ENCODE peak calls at places on chromosomes 3 and 15, in seven cellular contexts. H is stomach; U is CD4-positive, alpha-beta T cell; V is OCI-LY7; X is RWPE1; T is hepatocyte; I is AG04450. R is an unnamed sample.

GRCh38 chr3:120111898-120112297 is 17.7 kb upstream of the GSK3B start:
- DNase-seq in H (no peak), V (no peak), U (no peak), X (peak), I (no peak), T (no peak), R (no peak)

GRCh38 chr3:113954091-113954685 is 6.4 kb downstream of the ZDHHC23 start:
- DNase-seq in X (no peak), H (no peak), U (no peak), V (no peak), I (no peak), T (no peak), R (no peak)

GRCh38 chr15:96330064-96330449 is 443 bp upstream of the NR2F2 start:
- DNase-seq in H (no peak), U (no peak), T (no peak), V (no peak), X (peak), I (no peak), R (peak)

GRCh38 chr3:169241928-169242751 is 421.4 kb downstream of the MECOM start:
- DNase-seq in T (peak), H (peak), V (no peak), U (no peak), X (peak), I (no peak), R (peak)

GRCh38 chr15:60840703-60841411 is 361.9 kb upstream of the ICE2 start:
- DNase-seq in X (no peak), V (no peak), U (peak), T (no peak), H (no peak), I (no peak), R (no peak)

GRCh38 chr3:14214764-14215163 is 36.1 kb downstream of the LSM3 start:
- DNase-seq in V (no peak), H (no peak), T (no peak), I (no peak), U (no peak), X (no peak), R (no peak)

GRCh38 chr15:34810455-34811146 is 15.3 kb upstream of the ACTC1 start:
- DNase-seq in U (no peak), T (peak), X (peak), I (peak), V (no peak), H (no peak), R (no peak)

GRCh38 chr3:141276398-141276797 is 44.8 kb downstream of the PXYLP1 start:
- DNase-seq in T (no peak), V (no peak), X (no peak), H (no peak), I (no peak), U (no peak), R (no peak)

GRCh38 chr3:14317057-14317553 is 85.3 kb upstream of the SLC6A6 start:
- DNase-seq in I (no peak), H (no peak), V (no peak), U (no peak), T (no peak), X (no peak), R (no peak)

DNA sequence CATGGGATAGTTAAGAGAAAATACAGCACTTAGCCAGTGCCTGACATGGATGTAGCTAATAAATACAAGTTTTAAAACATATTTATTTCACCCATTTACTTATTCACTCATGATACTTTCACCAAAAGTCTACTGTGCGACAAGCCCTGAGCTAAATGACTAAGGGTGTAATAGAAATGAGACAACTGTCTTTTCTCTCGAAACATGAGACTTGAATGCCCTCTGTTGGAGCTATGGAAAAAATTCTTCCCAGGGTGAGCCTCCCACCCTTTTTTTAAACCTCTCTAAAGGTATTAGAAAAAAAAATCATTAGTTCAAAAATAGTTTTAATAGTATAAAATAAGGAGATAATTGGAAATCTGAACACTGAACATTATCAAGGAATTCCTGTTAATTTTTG is 24.3 kb upstream of the RPL14 start:
- DNase-seq in H (no peak), T (no peak), U (no peak), X (no peak), V (no peak), I (no peak), R (no peak)
- TF ChIP-seq CTCF in H (no peak), T (peak), U (no peak), X (no peak), V (no peak), I (no peak), R (no peak)

GRCh38 chr3:172666873-172667694 is 43.8 kb downstream of the NCEH1 start:
- DNase-seq in U (peak), T (peak), H (peak), V (peak), X (peak), I (peak), R (peak)

GRCh38 chr3:172666181-172666872 is 44.5 kb downstream of the NCEH1 start:
- DNase-seq in U (no peak), I (no peak), T (no peak), X (no peak), H (no peak), V (peak), R (no peak)
- TF ChIP-seq CTCF in U (no peak), I (peak), T (no peak), X (no peak), H (no peak), V (no peak), R (no peak)

GRCh38 chr3:148205945-148206845 is 491.5 kb upstream of the AGTR1 start:
- DNase-seq in U (no peak), X (no peak), T (no peak), I (no peak), H (no peak), V (no peak), R (no peak)

GRCh38 chr3:148203263-148204010 is 494.3 kb upstream of the AGTR1 start:
- DNase-seq in T (no peak), V (no peak), H (no peak), X (no peak), U (no peak), I (no peak), R (no peak)

GRCh38 chr3:148202386-148202785 is 495.3 kb upstream of the AGTR1 start:
- DNase-seq in U (no peak), T (no peak), H (no peak), I (no peak), V (peak), X (no peak), R (no peak)
- TF ChIP-seq CTCF in U (no peak), T (no peak), H (no peak), I (no peak), V (peak), X (no peak), R (peak)

GRCh38 chr3:76726034-76726433 is 313.9 kb upstream of the ROBO2 start:
- DNase-seq in V (no peak), U (no peak), T (no peak), H (no peak), I (no peak), X (no peak), R (no peak)

GRCh38 chr3:76728411-76728810 is 311.5 kb upstream of the ROBO2 start:
- DNase-seq in X (no peak), I (no peak), H (no peak), V (no peak), U (no peak), T (no peak), R (no peak)

GRCh38 chr3:76723366-76723765 is 316.5 kb upstream of the ROBO2 start:
- DNase-seq in I (no peak), X (no peak), H (no peak), U (no peak), T (no peak), V (no peak), R (no peak)

GRCh38 chr3:76724706-76725105 is 315.2 kb upstream of the ROBO2 start:
- DNase-seq in I (no peak), T (peak), U (no peak), V (no peak), X (no peak), H (no peak), R (no peak)

DNA sequence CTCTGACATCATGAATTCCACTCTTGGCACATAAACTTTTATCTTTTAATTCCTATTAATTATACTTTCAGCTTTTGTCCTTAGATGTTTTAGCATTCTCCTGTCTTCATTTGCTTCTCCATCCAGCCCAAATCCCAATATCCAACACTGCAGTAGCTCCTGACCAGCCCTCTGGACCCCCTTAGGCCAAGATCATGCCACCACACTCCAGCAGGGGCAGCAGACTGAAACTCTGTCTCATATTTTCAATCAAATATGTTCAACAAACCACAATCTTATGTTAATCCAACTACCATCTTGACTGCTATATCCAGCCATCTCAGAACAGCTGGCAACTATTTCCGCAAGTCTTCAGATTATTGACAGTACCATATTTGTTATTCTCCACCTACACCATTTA is 315.8 kb upstream of the ROBO2 start:
- DNase-seq in U (no peak), I (no peak), X (no peak), T (no peak), V (no peak), H (no peak), R (no peak)
- TF ChIP-seq CTCF in U (no peak), I (peak), X (no peak), T (no peak), V (peak), H (no peak), R (no peak)

GRCh38 chr3:176661432-176661964 is 535.8 kb downstream of the TBL1XR1 start:
- DNase-seq in T (no peak), V (no peak), H (no peak), X (no peak), I (no peak), U (no peak), R (no peak)

GRCh38 chr3:176663376-176663775 is 533.9 kb downstream of the TBL1XR1 start:
- DNase-seq in H (no peak), I (no peak), X (no peak), T (no peak), V (no peak), U (no peak), R (no peak)

GRCh38 chr3:176663819-176664218 is 533.5 kb downstream of the TBL1XR1 start:
- DNase-seq in H (no peak), V (peak), U (no peak), X (peak), T (peak), I (peak), R (no peak)
- TF ChIP-seq CTCF in H (no peak), V (peak), U (no peak), X (no peak), T (peak), I (peak), R (peak)

DNA sequence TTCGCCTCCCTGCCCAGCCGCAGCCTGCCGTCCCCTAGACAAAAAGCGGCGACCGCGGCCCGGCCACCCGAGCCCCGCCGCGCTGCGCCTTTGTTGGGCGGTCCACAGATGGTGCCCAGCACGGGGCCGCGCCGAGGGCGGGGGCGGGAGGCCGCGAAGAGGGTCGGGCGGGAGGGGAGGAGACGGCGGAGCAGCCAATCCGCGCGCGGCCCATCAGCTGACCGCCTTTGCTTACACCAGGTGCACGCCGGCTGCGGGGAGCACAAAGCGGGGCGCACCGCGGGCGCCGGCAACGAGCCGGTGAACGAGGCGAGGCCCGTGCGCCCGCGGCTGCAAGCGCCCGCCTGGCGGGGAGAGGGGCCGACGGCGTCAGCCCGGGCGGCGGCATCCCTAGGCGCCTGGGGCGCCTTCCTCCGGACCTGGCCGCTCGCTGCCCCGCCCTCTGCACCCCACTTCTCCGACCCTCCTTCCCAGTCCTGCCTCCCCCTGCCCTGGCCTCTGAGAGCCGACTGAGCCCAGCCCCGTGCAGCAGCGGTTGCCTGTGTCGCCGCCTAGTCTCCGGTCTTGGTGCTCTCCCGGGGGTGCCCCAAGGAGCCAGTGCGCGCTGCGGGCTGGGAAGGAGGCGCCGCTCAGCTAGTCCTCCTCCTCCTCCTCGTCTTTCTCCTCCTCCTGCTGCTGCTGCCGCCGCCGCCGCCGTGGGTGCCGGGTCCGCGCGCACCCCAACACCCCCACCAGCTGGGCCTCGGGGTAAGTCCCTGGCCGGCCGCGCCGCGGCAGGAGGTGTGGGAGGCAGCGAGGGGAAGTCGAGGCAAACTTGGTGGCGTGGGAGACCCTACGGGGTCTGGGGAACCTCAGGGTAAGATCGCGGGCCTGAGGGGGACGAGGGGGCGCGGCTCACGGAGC is at the start of gene LRRN1:
- DNase-seq in H (peak), X (no peak), T (peak), U (no peak), I (no peak), V (no peak), R (peak)
- TF ChIP-seq CTCF in H (no peak), X (no peak), T (no peak), U (no peak), I (no peak), V (no peak), R (no peak)

GRCh38 chr3:9915252-9916141 is 1.4 kb upstream of the IL17RC start:
- DNase-seq in U (no peak), I (no peak), X (no peak), H (peak), T (peak), V (no peak), R (peak)
- TF ChIP-seq CTCF in U (no peak), I (peak), X (no peak), H (peak), T (peak), V (no peak), R (peak)

GRCh38 chr15:45118996-45119395 is 4.9 kb downstream of the DUOXA2 start:
- DNase-seq in X (no peak), U (no peak), H (no peak), T (no peak), V (no peak), I (no peak), R (no peak)

GRCh38 chr15:45122719-45123118 is 7.0 kb downstream of the DUOXA1 start:
- DNase-seq in T (no peak), I (no peak), U (no peak), V (no peak), H (no peak), X (no peak), R (no peak)

GRCh38 chr15:45121706-45122417 is 7.7 kb downstream of the DUOXA2 start:
- DNase-seq in U (no peak), I (peak), X (peak), H (no peak), V (no peak), T (peak), R (no peak)

GRCh38 chr15:45120081-45120972 is 6.2 kb downstream of the DUOXA2 start:
- DNase-seq in X (no peak), U (no peak), T (no peak), H (no peak), V (no peak), I (no peak), R (no peak)

GRCh38 chr15:45121020-45121419 is 6.9 kb downstream of the DUOXA2 start:
- DNase-seq in X (no peak), H (no peak), I (no peak), T (no peak), U (no peak), V (no peak), R (no peak)
- TF ChIP-seq CTCF in X (no peak), H (no peak), I (no peak), T (no peak), U (no peak), V (no peak), R (no peak)

DNA sequence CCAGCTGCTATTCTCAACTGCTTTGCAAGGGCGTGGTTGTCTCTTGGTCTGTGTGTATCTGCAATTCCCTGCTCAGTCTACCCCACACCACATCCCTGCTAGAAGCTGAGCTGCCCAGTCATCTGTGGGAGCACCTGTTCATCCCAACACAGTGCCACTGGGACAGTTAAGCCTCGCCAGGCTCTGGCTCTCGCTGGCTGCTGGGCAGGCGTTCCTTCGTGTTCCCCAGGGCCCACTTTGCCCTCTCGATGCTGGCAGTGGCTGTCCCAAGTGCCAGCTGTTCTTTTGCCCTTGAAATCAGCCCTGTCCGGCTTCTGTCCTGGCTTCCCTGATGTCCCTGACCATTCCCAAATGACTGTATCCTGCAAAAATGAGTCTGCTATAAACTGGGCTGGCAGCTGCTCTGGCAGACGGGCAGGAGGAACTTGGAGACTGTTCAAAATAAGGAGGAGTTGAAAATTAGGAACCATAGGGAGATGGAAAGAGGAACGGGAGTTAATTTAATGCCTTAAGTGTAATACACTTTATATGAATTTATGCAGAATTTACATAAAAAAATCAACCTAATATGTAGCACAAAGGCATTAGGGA is 91.7 kb upstream of the KLHL25 start:
- DNase-seq in U (no peak), V (no peak), X (no peak), T (no peak), I (no peak), H (no peak), R (no peak)
- TF ChIP-seq CTCF in U (no peak), V (no peak), X (no peak), T (no peak), I (no peak), H (no peak), R (no peak)

GRCh38 chr3:21170964-21171363 is 580.0 kb downstream of the ZNF385D start:
- DNase-seq in U (no peak), H (no peak), T (peak), X (no peak), V (peak), I (no peak), R (peak)
- TF ChIP-seq CTCF in U (no peak), H (no peak), T (peak), X (peak), V (peak), I (peak), R (peak)

R was measured in neural crest cell.